ENCODE peak calls at places on chromosomes 2 and 18, in seven cellular contexts. W is activated CD4-positive, alpha-beta T cell treated with anti-CD3 and anti-CD28 coated beads, Interleukin-2, amount 50 U/mL, for 24 hours; K is M059J; U is LoVo; Q is T follicular helper cell; L is stimulated activated CD4-positive, alpha-beta T cell treated with anti-CD3 and anti-CD28 coated beads, Interleukin-2, amount 100 ng/mL, for 48 hours; O is LHCN-M2. F is an unnamed sample.

GRCh38 chr2:158459161-158460003 is 2.6 kb downstream of the PKP4 start:
- DNase-seq in W (no peak), K (no peak), U (no peak), Q (no peak), L (no peak), O (no peak), F (no peak)

GRCh38 chr18:45073556-45073955 is 392.9 kb downstream of the SETBP1 start:
- DNase-seq in W (no peak), K (no peak), U (no peak), Q (no peak), L (no peak), O (no peak), F (no peak)

GRCh38 chr2:221060335-221060734 is 511.8 kb downstream of the EPHA4 start:
- DNase-seq in W (no peak), K (no peak), U (no peak), Q (no peak), L (no peak), O (peak), F (no peak)

GRCh38 chr2:230758566-230759480 is 46.2 kb downstream of the CAB39 start:
- DNase-seq in W (no peak), K (peak), U (no peak), Q (no peak), L (no peak), O (peak), F (no peak)

GRCh38 chr18:50844554-50844953 is 24.7 kb upstream of the MRO start:
- DNase-seq in W (no peak), K (no peak), U (no peak), Q (no peak), L (no peak), O (no peak), F (no peak)

GRCh38 chr2:179031731-179032408 is 18.1 kb downstream of the CCDC141 start:
- DNase-seq in W (no peak), K (peak), U (no peak), Q (no peak), L (no peak), O (peak), F (no peak)

GRCh38 chr18:37124511-37124910 is 295.6 kb downstream of the KIAA1328 start:
- DNase-seq in W (no peak), K (no peak), U (no peak), Q (no peak), L (no peak), O (peak), F (no peak)

GRCh38 chr2:176493909-176494308 is 224.7 kb downstream of the MTX2 start:
- DNase-seq in W (no peak), K (no peak), U (no peak), Q (no peak), L (no peak), O (no peak), F (no peak)

GRCh38 chr2:237319887-237320286 is 94.1 kb downstream of the COL6A3 start:
- DNase-seq in W (no peak), K (no peak), U (no peak), Q (no peak), L (no peak), O (no peak), F (no peak)

GRCh38 chr18:3262234-3263171 is 570 bp downstream of the MYL12B start:
- DNase-seq in W (peak), K (peak), U (no peak), Q (peak), L (peak), O (no peak), F (no peak)

GRCh38 chr2:195559431-195559914 is 97.6 kb upstream of the SLC39A10 start:
- DNase-seq in W (no peak), K (peak), U (no peak), Q (peak), L (peak), O (peak), F (no peak)

GRCh38 chr2:62304429-62305417 is 108.8 kb downstream of the B3GNT2 start:
- DNase-seq in W (no peak), K (peak), U (peak), Q (no peak), L (peak), O (peak), F (peak)

GRCh38 chr2:73837847-73838585 is 9.3 kb downstream of the STAMBP start:
- DNase-seq in W (no peak), K (no peak), U (no peak), Q (no peak), L (no peak), O (peak), F (no peak)

GRCh38 chr2:215654177-215654850 is 218.4 kb upstream of the FN1 start:
- DNase-seq in W (no peak), K (no peak), U (no peak), Q (no peak), L (no peak), O (no peak), F (no peak)

GRCh38 chr18:8938817-8939216 is 163.7 kb upstream of the NDUFV2 start:
- DNase-seq in W (no peak), K (no peak), U (no peak), Q (no peak), L (no peak), O (peak), F (no peak)